ENCODE peak calls at places on chromosomes 16 and 17, in five cellular contexts. One of them, this sample, is unnamed.

GRCh38 chr17:35981908-35982330 is 622 bp upstream of the CCL16 start:
- DNase-seq in HS-27A: no peak
- DNase-seq in germinal center: no peak
- DNase-seq in EL: no peak
- DNase-seq in ELF-1: peak
- DNase-seq in this sample: no peak

GRCh38 chr16:78538919-78539318 is 439.5 kb downstream of the WWOX start:
- DNase-seq in HS-27A: no peak
- DNase-seq in germinal center: no peak
- DNase-seq in EL: no peak
- DNase-seq in ELF-1: no peak
- DNase-seq in this sample: no peak

GRCh38 chr17:71548540-71549190 is 572.2 kb upstream of the SOX9 start:
- DNase-seq in HS-27A: no peak
- DNase-seq in germinal center: no peak
- DNase-seq in EL: peak
- DNase-seq in ELF-1: no peak
- DNase-seq in this sample: no peak

GRCh38 chr16:20880867-20881866 is 19.0 kb downstream of the DCUN1D3 start:
- DNase-seq in HS-27A: no peak
- DNase-seq in germinal center: no peak
- DNase-seq in EL: no peak
- DNase-seq in ELF-1: no peak
- DNase-seq in this sample: no peak

GRCh38 chr17:53719229-53719628 is 103.5 kb upstream of the KIF2B start:
- DNase-seq in HS-27A: no peak
- DNase-seq in germinal center: no peak
- DNase-seq in EL: peak
- DNase-seq in ELF-1: no peak
- DNase-seq in this sample: no peak

GRCh38 chr16:30369091-30369937 is 980 bp downstream of the TBC1D10B start:
- DNase-seq in HS-27A: no peak
- DNase-seq in germinal center: no peak
- DNase-seq in EL: peak
- DNase-seq in ELF-1: peak
- DNase-seq in this sample: no peak

GRCh38 chr16:9152649-9153501 is 61.4 kb downstream of the HAPSTR1 start:
- DNase-seq in HS-27A: no peak
- DNase-seq in germinal center: no peak
- DNase-seq in EL: no peak
- DNase-seq in ELF-1: no peak
- DNase-seq in this sample: no peak

GRCh38 chr17:58331815-58332719 is 3.5 kb upstream of the TSPOAP1 start:
- DNase-seq in HS-27A: no peak
- DNase-seq in germinal center: peak
- DNase-seq in EL: no peak
- DNase-seq in ELF-1: no peak
- DNase-seq in this sample: peak

GRCh38 chr17:142876-143784 is 5.8 kb downstream of the SCGB1C2 start:
- DNase-seq in HS-27A: no peak
- DNase-seq in germinal center: no peak
- DNase-seq in EL: no peak
- DNase-seq in ELF-1: no peak
- DNase-seq in this sample: no peak

GRCh38 chr16:10629592-10629963 is 49.2 kb upstream of the EMP2 start:
- DNase-seq in HS-27A: no peak
- DNase-seq in germinal center: no peak
- DNase-seq in EL: no peak
- DNase-seq in ELF-1: peak
- DNase-seq in this sample: no peak

GRCh38 chr16:3266873-3267537 is 10.6 kb upstream of the MEFV start:
- DNase-seq in HS-27A: no peak
- DNase-seq in germinal center: peak
- DNase-seq in EL: peak
- DNase-seq in ELF-1: peak
- DNase-seq in this sample: no peak

GRCh38 chr16:9666834-9667480 is 515.3 kb downstream of the GRIN2A start:
- DNase-seq in HS-27A: no peak
- DNase-seq in germinal center: no peak
- DNase-seq in EL: no peak
- DNase-seq in ELF-1: no peak
- DNase-seq in this sample: no peak